ENCODE peak calls at places on chromosomes 5 and 9, in five cellular contexts. F is stimulated activated naive CD4-positive, alpha-beta T cell treated with Interleukin-2 at 50 U/mL for 16 hours; Q is psoas muscle; M is T1000; L is AG09319. O is an unnamed sample.

GRCh38 chr5:55715519-55716078 is 3.5 kb upstream of the SLC38A9 start:
- DNase-seq in M (no peak), L (no peak), Q (no peak), F (no peak), O (no peak)

GRCh38 chr5:17277907-17278306 is 60.5 kb downstream of the BASP1 start:
- DNase-seq in F (no peak), L (no peak), M (no peak), Q (no peak), O (no peak)

GRCh38 chr9:89078860-89079259 is 87.6 kb downstream of the S1PR3 start:
- DNase-seq in M (no peak), L (peak), Q (no peak), F (no peak), O (no peak)

GRCh38 chr5:132010645-132011560 is 555 bp downstream of the ACSL6 start:
- DNase-seq in Q (no peak), M (no peak), F (no peak), L (no peak), O (peak)

GRCh38 chr5:2529371-2530100 is 221.9 kb downstream of the IRX2 start:
- DNase-seq in M (no peak), F (no peak), L (no peak), Q (no peak), O (no peak)

GRCh38 chr5:31317642-31318041 is 124.2 kb downstream of the CDH6 start:
- DNase-seq in M (no peak), F (no peak), L (no peak), Q (no peak), O (peak)

GRCh38 chr5:68306361-68307014 is 90.9 kb downstream of the PIK3R1 start:
- DNase-seq in F (no peak), M (no peak), Q (no peak), L (no peak), O (no peak)

GRCh38 chr5:174317261-174317894 is 271.9 kb downstream of the NSG2 start:
- DNase-seq in M (peak), Q (no peak), F (no peak), L (no peak), O (peak)

GRCh38 chr5:148733601-148734438 is 79.5 kb upstream of the HTR4 start:
- DNase-seq in L (peak), F (peak), Q (peak), M (peak), O (peak)

GRCh38 chr5:120457839-120458507 is 6.1 kb upstream of the PRR16 start:
- DNase-seq in F (peak), Q (peak), M (peak), L (no peak), O (peak)

GRCh38 chr5:72141440-72142271 is 34.4 kb downstream of the MAP1B start:
- DNase-seq in F (no peak), L (peak), M (no peak), Q (no peak), O (no peak)

GRCh38 chr5:32083981-32084430 is 90.1 kb downstream of the GOLPH3 start:
- DNase-seq in F (no peak), L (no peak), Q (no peak), M (no peak), O (no peak)

GRCh38 chr5:108681079-108681921 is 66.4 kb upstream of the FER start:
- DNase-seq in F (no peak), M (no peak), L (peak), Q (no peak), O (no peak)

GRCh38 chr5:142432961-142433360 is 108.1 kb upstream of the SPRY4 start:
- DNase-seq in Q (no peak), L (no peak), F (peak), M (no peak), O (no peak)

GRCh38 chr5:110817437-110817836 is 78.6 kb downstream of the SLC25A46 start:
- DNase-seq in M (no peak), L (no peak), Q (no peak), F (no peak), O (no peak)

GRCh38 chr9:119968837-119969707 is 599.8 kb upstream of the BRINP1 start:
- DNase-seq in F (no peak), Q (peak), L (peak), M (peak), O (peak)

GRCh38 chr5:81838307-81838906 is 87.5 kb upstream of the SSBP2 start:
- DNase-seq in M (no peak), L (no peak), F (no peak), Q (no peak), O (peak)

GRCh38 chr5:157828031-157828948 is 30.7 kb downstream of the CLINT1 start:
- DNase-seq in Q (no peak), F (no peak), L (no peak), M (no peak), O (no peak)

GRCh38 chr5:91255396-91256141 is 127.5 kb downstream of the ARRDC3 start:
- DNase-seq in Q (no peak), M (no peak), L (no peak), F (no peak), O (no peak)

GRCh38 chr5:9033524-9033923 is 512.4 kb downstream of the SEMA5A start:
- DNase-seq in Q (no peak), M (no peak), F (no peak), L (no peak), O (no peak)

GRCh38 chr9:135589596-135590485 is 28.3 kb downstream of the PAEP start:
- DNase-seq in F (no peak), Q (no peak), M (no peak), L (no peak), O (no peak)

GRCh38 chr5:40089269-40089668 is 590.4 kb upstream of the PTGER4 start:
- DNase-seq in F (no peak), L (no peak), M (no peak), Q (no peak), O (no peak)

GRCh38 chr5:8840237-8840636 is 705.6 kb downstream of the SEMA5A start:
- DNase-seq in F (no peak), L (no peak), Q (no peak), M (no peak), O (peak)

GRCh38 chr5:87410941-87411340 is 1.8 kb downstream of the CCNH start:
- DNase-seq in M (no peak), F (no peak), L (no peak), Q (no peak), O (no peak)

GRCh38 chr5:135379052-135379654 is 19.9 kb downstream of the MACROH2A1 start:
- DNase-seq in M (no peak), L (no peak), F (no peak), Q (no peak), O (no peak)

GRCh38 chr9:129081388-129081889 is 528 bp downstream of the DOLPP1 start:
- DNase-seq in L (no peak), M (no peak), F (no peak), Q (no peak), O (no peak)

GRCh38 chr9:15069106-15069505 is 158.9 kb upstream of the FREM1 start:
- DNase-seq in L (no peak), F (no peak), Q (no peak), M (no peak), O (no peak)

GRCh38 chr5:27911216-27911615 is 872.8 kb upstream of the CDH9 start:
- DNase-seq in Q (no peak), F (no peak), L (no peak), M (no peak), O (no peak)

GRCh38 chr5:1346627-1347440 is 1.9 kb upstream of the CLPTM1L start:
- DNase-seq in L (no peak), M (no peak), F (no peak), Q (no peak), O (no peak)

GRCh38 chr5:97042981-97043380 is 99.4 kb downstream of the LIX1 start:
- DNase-seq in M (no peak), Q (no peak), F (no peak), L (no peak), O (no peak)

O was measured in H9.